ENCODE peak calls at places on chromosomes 13 and 19, in six cellular contexts. M, D, H, C, G and Q are unnamed samples.

GRCh38 chr13:51803422-51804294 is at the start of gene DHRS12:
- DNase-seq in M (peak), D (peak), H (peak), C (peak), G (peak), Q (peak)

GRCh38 chr13:26967119-26968038 is 204.2 kb downstream of the USP12 start:
- DNase-seq in M (no peak), D (no peak), H (peak), C (no peak), G (no peak), Q (no peak)

GRCh38 chr13:51435002-51435578 is 17.7 kb downstream of the INTS6 start:
- DNase-seq in M (no peak), D (peak), H (no peak), C (no peak), G (no peak), Q (no peak)

GRCh38 chr13:110652231-110652730 is 36.9 kb downstream of the NAXD start:
- DNase-seq in M (no peak), D (no peak), H (no peak), C (no peak), G (no peak), Q (no peak)

GRCh38 chr13:107421028-107421427 is 794.3 kb downstream of the LIG4 start:
- DNase-seq in M (no peak), D (no peak), H (no peak), C (no peak), G (no peak), Q (no peak)

GRCh38 chr19:30090476-30090875 is 148.4 kb downstream of the URI1 start:
- DNase-seq in M (no peak), D (no peak), H (peak), C (no peak), G (no peak), Q (no peak)

GRCh38 chr19:7868671-7869452 is 5.3 kb downstream of the PRR36 start:
- DNase-seq in M (peak), D (peak), H (peak), C (peak), G (peak), Q (peak)

GRCh38 chr13:32068255-32068654 is 36.7 kb downstream of the FRY start:
- DNase-seq in M (no peak), D (no peak), H (no peak), C (no peak), G (no peak), Q (no peak)

GRCh38 chr13:98466634-98467236 is 110.2 kb downstream of the STK24 start:
- DNase-seq in M (no peak), D (peak), H (peak), C (no peak), G (no peak), Q (peak)

GRCh38 chr19:4233282-4233853 is 4.0 kb downstream of the EBI3 start:
- DNase-seq in M (peak), D (no peak), H (peak), C (no peak), G (no peak), Q (no peak)

GRCh38 chr13:113653264-113654174 is 4.5 kb downstream of the ATP4B start:
- DNase-seq in M (peak), D (no peak), H (peak), C (peak), G (peak), Q (no peak)

GRCh38 chr13:80341771-80342271 is 895 bp upstream of the SPRY2 start:
- DNase-seq in M (no peak), D (no peak), H (peak), C (peak), G (peak), Q (peak)

GRCh38 chr13:24135674-24136300 is 24.7 kb upstream of the SPATA13 start:
- DNase-seq in M (no peak), D (no peak), H (no peak), C (no peak), G (no peak), Q (no peak)

GRCh38 chr13:44303681-44304432 is 69.8 kb upstream of the SERP2 start:
- DNase-seq in M (peak), D (no peak), H (no peak), C (no peak), G (peak), Q (no peak)

GRCh38 chr13:46295531-46296464 is 84.1 kb downstream of the LRRC63 start:
- DNase-seq in M (peak), D (no peak), H (no peak), C (no peak), G (peak), Q (no peak)

GRCh38 chr13:114140131-114140908 is 7.9 kb upstream of the RASA3 start:
- DNase-seq in M (no peak), D (no peak), H (peak), C (no peak), G (no peak), Q (no peak)

GRCh38 chr13:41694902-41695301 is 237.6 kb downstream of the RGCC start:
- DNase-seq in M (no peak), D (peak), H (no peak), C (no peak), G (peak), Q (no peak)

GRCh38 chr19:17605117-17605516 is 49.7 kb downstream of the COLGALT1 start:
- DNase-seq in M (no peak), D (no peak), H (no peak), C (no peak), G (no peak), Q (no peak)

GRCh38 chr19:27777726-27778125 is 1435.2 kb downstream of the UQCRFS1 start:
- DNase-seq in M (no peak), D (no peak), H (no peak), C (no peak), G (no peak), Q (no peak)

GRCh38 chr19:19597809-19598306 is 20.6 kb downstream of the PBX4 start:
- DNase-seq in M (no peak), D (no peak), H (no peak), C (no peak), G (no peak), Q (no peak)

GRCh38 chr19:33997690-33998089 is 174.6 kb upstream of the LSM14A start:
- DNase-seq in M (no peak), D (no peak), H (no peak), C (no peak), G (no peak), Q (no peak)

GRCh38 chr13:78979349-78979748 is 320.4 kb upstream of the OBI1 start:
- DNase-seq in M (no peak), D (no peak), H (no peak), C (no peak), G (no peak), Q (no peak)

GRCh38 chr13:60613080-60613479 is 216.1 kb downstream of the TDRD3 start:
- DNase-seq in M (no peak), D (no peak), H (no peak), C (no peak), G (no peak), Q (no peak)

GRCh38 chr19:18417250-18418033 is 1.8 kb upstream of the SSBP4 start:
- DNase-seq in M (no peak), D (no peak), H (no peak), C (peak), G (peak), Q (peak)

GRCh38 chr13:93244141-93244917 is 17.7 kb downstream of the GPC6 start:
- DNase-seq in M (no peak), D (no peak), H (no peak), C (no peak), G (no peak), Q (peak)

GRCh38 chr13:99995503-99996176 is 14.1 kb downstream of the ZIC2 start:
- DNase-seq in M (no peak), D (no peak), H (no peak), C (no peak), G (no peak), Q (no peak)

GRCh38 chr13:24997367-24997967 is 98.5 kb upstream of the PABPC3 start:
- DNase-seq in M (no peak), D (peak), H (no peak), C (no peak), G (no peak), Q (no peak)

GRCh38 chr13:27339299-27339698 is 68.7 kb downstream of the RASL11A start:
- DNase-seq in M (peak), D (peak), H (no peak), C (no peak), G (no peak), Q (no peak)

GRCh38 chr19:38551450-38551813 is 66.3 kb downstream of the MAP4K1 start:
- DNase-seq in M (no peak), D (no peak), H (no peak), C (no peak), G (no peak), Q (no peak)

GRCh38 chr19:37973666-37974065 is 66.7 kb downstream of the SIPA1L3 start:
- DNase-seq in M (no peak), D (no peak), H (peak), C (no peak), G (no peak), Q (no peak)

GRCh38 chr13:41603917-41604316 is 146.6 kb downstream of the RGCC start:
- DNase-seq in M (no peak), D (peak), H (no peak), C (no peak), G (no peak), Q (peak)

GRCh38 chr13:24052547-24052981 is 108.0 kb upstream of the SPATA13 start:
- DNase-seq in M (no peak), D (no peak), H (no peak), C (no peak), G (no peak), Q (no peak)

GRCh38 chr13:103873725-103874124 is 807.5 kb upstream of the SLC10A2 start:
- DNase-seq in M (no peak), D (no peak), H (no peak), C (no peak), G (no peak), Q (no peak)

GRCh38 chr19:40394816-40395210 is 4.8 kb upstream of the HIPK4 start:
- DNase-seq in M (no peak), D (no peak), H (no peak), C (no peak), G (no peak), Q (no peak)
- TF ChIP-seq POLR2A in M (no peak), D (no peak), H (no peak), C (no peak), G (no peak), Q (no peak)

GRCh38 chr19:49109569-49110233 is 4.5 kb upstream of the LIN7B start:
- DNase-seq in M (no peak), D (no peak), H (no peak), C (no peak), G (no peak), Q (no peak)
- TF ChIP-seq POLR2A in M (no peak), D (no peak), H (no peak), C (no peak), G (no peak), Q (no peak)

DNA sequence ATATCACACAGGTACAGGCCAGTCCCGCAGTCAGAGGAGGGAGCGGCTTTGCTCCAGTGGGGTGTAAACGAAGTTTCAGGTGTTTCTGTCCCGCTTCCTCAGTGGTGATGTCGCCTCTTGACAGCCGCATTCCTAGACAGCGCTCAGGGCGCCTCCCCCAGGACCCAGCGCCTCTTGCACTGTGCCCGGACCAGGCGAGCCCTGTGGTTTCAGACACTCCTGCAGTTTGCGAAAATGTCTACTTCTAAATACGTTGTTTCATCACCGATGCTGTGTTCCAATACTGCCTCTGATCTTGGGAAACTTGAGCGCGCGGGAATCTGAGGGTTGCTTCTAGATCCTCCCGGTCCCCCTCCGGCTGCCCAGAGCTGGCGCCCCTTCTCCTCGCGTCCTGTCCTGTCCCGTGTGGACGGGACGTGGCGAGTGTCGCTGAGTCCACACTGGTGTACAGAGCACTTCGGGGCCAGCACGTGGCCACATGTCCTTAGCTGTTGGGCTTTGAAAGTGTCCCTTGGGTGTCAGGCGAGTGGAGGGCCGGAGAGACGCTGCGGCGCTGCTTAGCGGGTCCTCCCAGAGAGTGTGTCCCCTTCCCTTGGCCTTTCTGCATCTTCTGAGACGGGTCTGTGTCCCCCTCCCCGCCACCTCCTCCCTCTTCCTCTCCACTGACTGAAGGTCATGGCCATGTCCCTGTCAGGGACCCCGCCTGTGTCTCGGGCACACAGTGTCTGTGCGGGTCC is 14.6 kb upstream of the RPS15 start:
- DNase-seq in M (no peak), D (no peak), H (no peak), C (no peak), G (no peak), Q (no peak)
- TF ChIP-seq POLR2A in M (no peak), D (no peak), H (no peak), C (no peak), G (no peak), Q (no peak)

GRCh38 chr19:40433391-40434216 is 7.8 kb upstream of the SERTAD1 start:
- DNase-seq in M (peak), D (peak), H (peak), C (peak), G (peak), Q (peak)
- TF ChIP-seq POLR2A in M (no peak), D (peak), H (no peak), C (no peak), G (peak), Q (peak)

DNA sequence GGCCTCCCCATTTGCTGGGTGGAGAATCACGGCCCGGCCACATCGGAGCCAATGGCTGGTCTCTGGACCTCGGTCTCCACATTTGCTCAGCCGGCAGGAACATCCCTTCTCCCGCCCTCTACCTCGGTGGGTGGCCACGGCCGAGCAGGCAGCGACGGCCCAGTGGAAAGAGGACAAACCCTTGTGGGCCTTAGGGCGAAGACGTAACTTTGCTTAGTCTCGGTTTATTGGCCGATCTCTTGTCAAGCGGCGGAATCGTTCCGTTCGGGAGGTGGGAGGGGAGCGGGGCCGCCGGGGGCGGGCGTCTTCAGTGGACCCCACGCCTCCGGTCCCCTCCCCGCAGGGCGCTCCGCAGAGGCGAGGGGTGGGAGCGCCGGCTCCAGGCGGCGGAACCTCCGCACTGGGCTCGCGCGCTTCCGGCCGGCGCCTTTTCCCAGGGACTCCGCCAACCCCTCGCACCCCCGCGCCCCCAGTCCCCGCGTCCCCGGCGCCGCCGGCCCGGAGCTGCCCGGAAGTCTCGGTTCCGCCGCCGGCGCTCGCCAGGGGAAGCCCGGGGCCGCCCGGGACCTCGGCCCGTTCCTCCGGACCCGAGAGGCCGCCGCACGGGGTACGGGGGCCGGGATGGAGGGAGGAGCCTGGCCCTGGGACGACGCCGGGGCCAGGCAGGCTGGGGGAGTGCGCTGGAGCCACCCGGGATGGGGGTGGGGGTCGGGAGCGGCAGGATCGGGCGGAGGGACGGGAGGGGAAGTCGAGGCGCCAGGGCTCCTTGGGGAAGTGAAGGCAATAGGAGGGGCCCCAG is at the start of gene ZNF580:
- DNase-seq in M (peak), D (peak), H (peak), C (peak), G (peak), Q (peak)
- TF ChIP-seq POLR2A in M (no peak), D (peak), H (peak), C (no peak), G (peak), Q (peak)